ENCODE peak calls at places on chromosomes 12 and 14, in four cellular contexts. One of them, this sample, is unnamed.

GRCh38 chr12:50923361-50924130 is 28.8 kb upstream of the HIGD1C start:
- DNase-seq in adrenal gland: no peak
- DNase-seq in CD8-positive, alpha-beta T cell: no peak
- DNase-seq in PC-3: no peak
- DNase-seq in this sample: no peak

GRCh38 chr12:76123301-76124212 is 39.1 kb upstream of the NAP1L1 start:
- DNase-seq in adrenal gland: no peak
- DNase-seq in CD8-positive, alpha-beta T cell: no peak
- DNase-seq in PC-3: peak; percentile 69
- DNase-seq in this sample: no peak

GRCh38 chr14:67999693-68000384 is 180.3 kb downstream of the RAD51B start:
- DNase-seq in adrenal gland: no peak
- DNase-seq in CD8-positive, alpha-beta T cell: no peak
- DNase-seq in PC-3: peak; percentile 92
- DNase-seq in this sample: no peak

GRCh38 chr12:119835068-119835467 is 42.1 kb downstream of the CIT start:
- DNase-seq in adrenal gland: no peak
- DNase-seq in CD8-positive, alpha-beta T cell: no peak
- DNase-seq in PC-3: peak; percentile 16
- DNase-seq in this sample: no peak

GRCh38 chr12:9868951-9869306 is 225 bp downstream of the CLEC2B start:
- DNase-seq in adrenal gland: no peak
- DNase-seq in CD8-positive, alpha-beta T cell: no peak
- DNase-seq in PC-3: no peak
- DNase-seq in this sample: no peak

GRCh38 chr12:62250671-62251608 is 9.3 kb upstream of the USP15 start:
- DNase-seq in adrenal gland: no peak
- DNase-seq in CD8-positive, alpha-beta T cell: no peak
- DNase-seq in PC-3: no peak
- DNase-seq in this sample: no peak

GRCh38 chr12:14367097-14367661 is 1.7 kb downstream of the ATF7IP start:
- DNase-seq in adrenal gland: no peak
- DNase-seq in CD8-positive, alpha-beta T cell: no peak
- DNase-seq in PC-3: peak; percentile 5
- DNase-seq in this sample: no peak

GRCh38 chr14:30482270-30482669 is 76.7 kb upstream of the G2E3 start:
- DNase-seq in adrenal gland: no peak
- DNase-seq in CD8-positive, alpha-beta T cell: no peak
- DNase-seq in PC-3: no peak
- DNase-seq in this sample: no peak

GRCh38 chr14:42944284-42944683 is 1337.6 kb downstream of the LRFN5 start:
- DNase-seq in adrenal gland: no peak
- DNase-seq in CD8-positive, alpha-beta T cell: no peak
- DNase-seq in PC-3: peak; percentile 66
- DNase-seq in this sample: no peak

GRCh38 chr14:33457021-33457420 is 493.9 kb downstream of the EGLN3 start:
- DNase-seq in adrenal gland: peak; percentile 20
- DNase-seq in CD8-positive, alpha-beta T cell: no peak
- DNase-seq in PC-3: peak; percentile 54
- DNase-seq in this sample: no peak

GRCh38 chr14:99252940-99253868 is 18.8 kb downstream of the BCL11B start:
- DNase-seq in adrenal gland: no peak
- DNase-seq in CD8-positive, alpha-beta T cell: no peak
- DNase-seq in PC-3: no peak
- DNase-seq in this sample: no peak

GRCh38 chr12:30792648-30793499 is 38.1 kb upstream of the CAPRIN2 start:
- DNase-seq in adrenal gland: no peak
- DNase-seq in CD8-positive, alpha-beta T cell: no peak
- DNase-seq in PC-3: peak; percentile 91
- DNase-seq in this sample: peak; percentile 39

GRCh38 chr12:40921563-40922163 is 229.4 kb downstream of the CNTN1 start:
- DNase-seq in adrenal gland: no peak
- DNase-seq in CD8-positive, alpha-beta T cell: no peak
- DNase-seq in PC-3: peak; percentile 60
- DNase-seq in this sample: no peak

GRCh38 chr12:22272596-22272995 is 61.9 kb downstream of the ST8SIA1 start:
- DNase-seq in adrenal gland: no peak
- DNase-seq in CD8-positive, alpha-beta T cell: no peak
- DNase-seq in PC-3: no peak
- DNase-seq in this sample: no peak

GRCh38 chr14:99971929-99972747 is 93.1 kb upstream of the EVL start:
- DNase-seq in adrenal gland: no peak
- DNase-seq in CD8-positive, alpha-beta T cell: no peak
- DNase-seq in PC-3: no peak
- DNase-seq in this sample: no peak

GRCh38 chr12:1488908-1489381 is 105.4 kb downstream of the FBXL14 start:
- DNase-seq in adrenal gland: no peak
- DNase-seq in CD8-positive, alpha-beta T cell: no peak
- DNase-seq in PC-3: no peak
- DNase-seq in this sample: no peak

GRCh38 chr12:65510584-65511050 is 232.1 kb downstream of the MSRB3 start:
- DNase-seq in adrenal gland: peak; percentile 18
- DNase-seq in CD8-positive, alpha-beta T cell: no peak
- DNase-seq in PC-3: no peak
- DNase-seq in this sample: no peak

GRCh38 chr12:104643921-104644669 is 187.3 kb downstream of the CHST11 start:
- DNase-seq in adrenal gland: peak; percentile 46
- DNase-seq in CD8-positive, alpha-beta T cell: no peak
- DNase-seq in PC-3: no peak
- DNase-seq in this sample: peak; percentile 26

GRCh38 chr12:31705651-31706050 is 23.2 kb downstream of the AMN1 start:
- DNase-seq in adrenal gland: no peak
- DNase-seq in CD8-positive, alpha-beta T cell: no peak
- DNase-seq in PC-3: no peak
- DNase-seq in this sample: no peak

GRCh38 chr14:79161576-79161975 is 991.4 kb downstream of the NRXN3 start:
- DNase-seq in adrenal gland: no peak
- DNase-seq in CD8-positive, alpha-beta T cell: no peak
- DNase-seq in PC-3: no peak
- DNase-seq in this sample: no peak

GRCh38 chr14:101183376-101184103 is 280.0 kb upstream of the RTL1 start:
- DNase-seq in adrenal gland: no peak
- DNase-seq in CD8-positive, alpha-beta T cell: no peak
- DNase-seq in PC-3: no peak
- DNase-seq in this sample: no peak

GRCh38 chr12:52860102-52860838 is 11.5 kb upstream of the KRT78 start:
- DNase-seq in adrenal gland: no peak
- DNase-seq in CD8-positive, alpha-beta T cell: no peak
- DNase-seq in PC-3: peak; percentile 76
- DNase-seq in this sample: no peak

GRCh38 chr14:99507860-99508640 is 26.8 kb downstream of the CCNK start:
- DNase-seq in adrenal gland: no peak
- DNase-seq in CD8-positive, alpha-beta T cell: no peak
- DNase-seq in PC-3: no peak
- DNase-seq in this sample: no peak

GRCh38 chr14:92690171-92691011 is 58.0 kb downstream of the LGMN start:
- DNase-seq in adrenal gland: no peak
- DNase-seq in CD8-positive, alpha-beta T cell: no peak
- DNase-seq in PC-3: peak; percentile 83
- DNase-seq in this sample: no peak

GRCh38 chr12:5964913-5965900 is 20.1 kb upstream of the ANO2 start:
- DNase-seq in adrenal gland: no peak
- DNase-seq in CD8-positive, alpha-beta T cell: no peak
- DNase-seq in PC-3: no peak
- DNase-seq in this sample: no peak

GRCh38 chr12:112607427-112607826 is 184.1 kb upstream of the RPH3A start:
- DNase-seq in adrenal gland: no peak
- DNase-seq in CD8-positive, alpha-beta T cell: no peak
- DNase-seq in PC-3: no peak
- DNase-seq in this sample: no peak

GRCh38 chr14:25231006-25231405 is 181.1 kb upstream of the STXBP6 start:
- DNase-seq in adrenal gland: no peak
- DNase-seq in CD8-positive, alpha-beta T cell: no peak
- DNase-seq in PC-3: no peak
- DNase-seq in this sample: no peak

GRCh38 chr12:49091056-49091835 is 3.4 kb downstream of the DHH start:
- DNase-seq in adrenal gland: no peak
- DNase-seq in CD8-positive, alpha-beta T cell: no peak
- DNase-seq in PC-3: no peak
- DNase-seq in this sample: no peak

GRCh38 chr14:68285421-68286179 is 466.0 kb downstream of the RAD51B start:
- DNase-seq in adrenal gland: no peak
- DNase-seq in CD8-positive, alpha-beta T cell: peak; percentile 17
- DNase-seq in PC-3: no peak
- DNase-seq in this sample: no peak

GRCh38 chr14:105482486-105483110 is 4.1 kb upstream of the CRIP1 start:
- DNase-seq in adrenal gland: no peak
- DNase-seq in CD8-positive, alpha-beta T cell: no peak
- DNase-seq in PC-3: no peak
- DNase-seq in this sample: no peak
- H3K4me1 ChIP-seq in adrenal gland: peaks cover 45% of the 10 kb centered on the region
- H3K4me1 ChIP-seq in CD8-positive, alpha-beta T cell: peaks cover 82% of the 10 kb centered on the region
- H3K4me1 ChIP-seq in PC-3: peaks cover 35% of the 10 kb centered on the region
- H3K4me1 ChIP-seq in this sample: peaks cover 21% of the 10 kb centered on the region

GRCh38 chr12:101784376-101784775 is 45.1 kb upstream of the SYCP3 start:
- DNase-seq in adrenal gland: no peak
- DNase-seq in CD8-positive, alpha-beta T cell: no peak
- DNase-seq in PC-3: no peak
- DNase-seq in this sample: no peak
- H3K27ac ChIP-seq in adrenal gland: no peak overlapping the region
- H3K27ac ChIP-seq in CD8-positive, alpha-beta T cell: no peak overlapping the region
- H3K27ac ChIP-seq in PC-3: no peak overlapping the region
- H3K27ac ChIP-seq in this sample: peak overlapping the region; percentile 70

GRCh38 chr12:121778567-121779421 is 14.7 kb downstream of the RHOF start:
- DNase-seq in adrenal gland: no peak
- DNase-seq in CD8-positive, alpha-beta T cell: no peak
- DNase-seq in PC-3: no peak
- DNase-seq in this sample: no peak
- H3K36me3 ChIP-seq in adrenal gland: no peaks in the 10 kb centered on the region
- H3K36me3 ChIP-seq in CD8-positive, alpha-beta T cell: peaks cover 21% of the 10 kb centered on the region
- H3K36me3 ChIP-seq in PC-3: peaks cover 40% of the 10 kb centered on the region
- H3K36me3 ChIP-seq in this sample: no peaks in the 10 kb centered on the region

GRCh38 chr12:68453876-68454275 is 121.7 kb upstream of the MDM1 start:
- DNase-seq in adrenal gland: no peak
- DNase-seq in CD8-positive, alpha-beta T cell: no peak
- DNase-seq in PC-3: no peak
- DNase-seq in this sample: no peak
- H3K4me1 ChIP-seq in adrenal gland: peaks cover 40% of the 10 kb centered on the region
- H3K4me1 ChIP-seq in CD8-positive, alpha-beta T cell: peaks cover 59% of the 10 kb centered on the region
- H3K4me1 ChIP-seq in PC-3: peaks cover 19% of the 10 kb centered on the region
- H3K4me1 ChIP-seq in this sample: peaks cover 30% of the 10 kb centered on the region

GRCh38 chr14:64447890-64448667 is 17.2 kb upstream of the AKAP5 start:
- DNase-seq in adrenal gland: no peak
- DNase-seq in CD8-positive, alpha-beta T cell: no peak
- DNase-seq in PC-3: no peak
- DNase-seq in this sample: no peak
- H3K27ac ChIP-seq in adrenal gland: no peak overlapping the region
- H3K27ac ChIP-seq in CD8-positive, alpha-beta T cell: peak overlapping the region; percentile 19
- H3K27ac ChIP-seq in PC-3: no peak overlapping the region
- H3K27ac ChIP-seq in this sample: no peak overlapping the region

GRCh38 chr12:128808651-128809050 is 15.1 kb downstream of the SLC15A4 start:
- DNase-seq in adrenal gland: no peak
- DNase-seq in CD8-positive, alpha-beta T cell: no peak
- DNase-seq in PC-3: no peak
- DNase-seq in this sample: peak; percentile 11
- H3K36me3 ChIP-seq in adrenal gland: peaks cover 22% of the 10 kb centered on the region
- H3K36me3 ChIP-seq in CD8-positive, alpha-beta T cell: peaks cover 8% of the 10 kb centered on the region
- H3K36me3 ChIP-seq in PC-3: peaks cover 57% of the 10 kb centered on the region
- H3K36me3 ChIP-seq in this sample: no peaks in the 10 kb centered on the region